ENCODE peak calls at places on chromosomes 12 and 14, in nine cellular contexts. M, Z, R, I, C, S, D, E and K are unnamed samples.

GRCh38 chr12:93378373-93379310 is 917 bp downstream of the NUDT4 start:
- DNase-seq in M (peak), Z (peak), R (peak), I (no peak), C (no peak), S (no peak), D (peak), E (no peak), K (peak)

GRCh38 chr14:53109028-53109687 is 44.0 kb downstream of the DDHD1 start:
- DNase-seq in M (no peak), Z (no peak), R (peak), I (no peak), C (peak), S (no peak), D (peak), E (no peak), K (peak)

GRCh38 chr14:97215263-97215969 is 418.2 kb downstream of the VRK1 start:
- DNase-seq in M (no peak), Z (no peak), R (no peak), I (no peak), C (no peak), S (no peak), D (no peak), E (no peak), K (no peak)

GRCh38 chr14:51185180-51185579 is 54.9 kb upstream of the TMX1 start:
- DNase-seq in M (no peak), Z (no peak), R (no peak), I (no peak), C (no peak), S (no peak), D (no peak), E (no peak), K (peak)

GRCh38 chr14:65303185-65303901 is 109.2 kb upstream of the FUT8 start:
- DNase-seq in M (no peak), Z (no peak), R (no peak), I (no peak), C (no peak), S (no peak), D (no peak), E (no peak), K (no peak)

GRCh38 chr12:26271889-26272492 is 76.6 kb downstream of the SSPN start:
- DNase-seq in M (no peak), Z (no peak), R (no peak), I (no peak), C (peak), S (no peak), D (peak), E (no peak), K (no peak)

GRCh38 chr12:109541412-109541725 is 31.9 kb downstream of the MMAB start:
- DNase-seq in M (no peak), Z (peak), R (no peak), I (no peak), C (no peak), S (no peak), D (no peak), E (no peak), K (no peak)

GRCh38 chr12:5177731-5178130 is 134.1 kb downstream of the KCNA5 start:
- DNase-seq in M (no peak), Z (no peak), R (no peak), I (no peak), C (no peak), S (peak), D (no peak), E (no peak), K (no peak)

GRCh38 chr14:43438056-43438455 is 1069.0 kb downstream of the FSCB start:
- DNase-seq in M (no peak), Z (no peak), R (no peak), I (no peak), C (no peak), S (no peak), D (no peak), E (no peak), K (peak)

GRCh38 chr12:69036999-69037398 is 104.0 kb upstream of the CPM start:
- DNase-seq in M (no peak), Z (no peak), R (no peak), I (no peak), C (no peak), S (no peak), D (no peak), E (no peak), K (no peak)

GRCh38 chr14:34911209-34912150 is 36.3 kb upstream of the BAZ1A start:
- DNase-seq in M (no peak), Z (no peak), R (no peak), I (no peak), C (no peak), S (no peak), D (peak), E (no peak), K (no peak)

GRCh38 chr14:23950411-23951135 is 3.0 kb upstream of the DHRS4 start:
- DNase-seq in M (no peak), Z (no peak), R (no peak), I (no peak), C (no peak), S (no peak), D (no peak), E (no peak), K (no peak)

GRCh38 chr12:108666326-108666995 is 32.8 kb upstream of the SELPLG start:
- DNase-seq in M (no peak), Z (no peak), R (no peak), I (peak), C (no peak), S (no peak), D (no peak), E (no peak), K (no peak)

GRCh38 chr14:50762001-50762930 is 68.7 kb downstream of the NIN start:
- DNase-seq in M (no peak), Z (no peak), R (no peak), I (no peak), C (no peak), S (no peak), D (no peak), E (no peak), K (no peak)

GRCh38 chr12:6451348-6452244 is at the start of gene TAPBPL:
- DNase-seq in M (peak), Z (peak), R (peak), I (peak), C (peak), S (no peak), D (peak), E (no peak), K (peak)
- H3K4me3 ChIP-seq in M (peak), Z (peak), R (peak), I (peak), C (peak), S (no peak), D (peak), E (no peak), K (peak)

DNA sequence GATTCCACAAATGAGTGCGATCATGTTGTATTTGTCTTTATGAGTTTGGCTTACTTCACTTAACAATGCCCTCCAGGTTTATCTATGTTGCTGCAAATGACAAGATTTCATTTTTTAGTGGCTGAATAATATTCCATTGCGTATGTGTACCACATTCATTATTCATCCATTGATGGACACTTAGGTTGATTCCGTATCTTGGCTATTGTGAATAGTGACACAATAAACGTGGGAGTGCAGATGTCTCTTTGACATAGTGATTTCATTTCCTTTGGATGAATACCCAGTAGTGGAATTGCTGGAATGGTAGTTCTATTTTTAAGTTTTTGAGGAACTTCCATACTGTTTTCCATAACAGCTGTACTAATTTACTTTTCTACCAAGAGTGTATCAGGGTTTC is 23.5 kb downstream of the AKAP6 start:
- DNase-seq in M (no peak), Z (no peak), R (no peak), I (no peak), C (no peak), S (no peak), D (no peak), E (no peak), K (no peak)
- TF ChIP-seq MAX in M (no peak), Z (no peak), R (no peak), I (no peak), C (no peak), S (no peak), D (no peak), E (no peak), K (no peak)

GRCh38 chr14:67567654-67568053 is 32.4 kb downstream of the PIGH start:
- DNase-seq in M (no peak), Z (no peak), R (no peak), I (no peak), C (no peak), S (no peak), D (no peak), E (no peak), K (no peak)

GRCh38 chr14:67569011-67569650 is 30.9 kb downstream of the PIGH start:
- DNase-seq in M (no peak), Z (no peak), R (no peak), I (no peak), C (no peak), S (no peak), D (no peak), E (no peak), K (peak)

GRCh38 chr14:67564236-67564635 is 31.1 kb downstream of the PLEKHH1 start:
- DNase-seq in M (no peak), Z (no peak), R (no peak), I (no peak), C (no peak), S (no peak), D (no peak), E (no peak), K (no peak)

GRCh38 chr14:67569651-67570290 is 30.3 kb downstream of the PIGH start:
- DNase-seq in M (no peak), Z (no peak), R (no peak), I (no peak), C (no peak), S (no peak), D (no peak), E (no peak), K (no peak)

DNA sequence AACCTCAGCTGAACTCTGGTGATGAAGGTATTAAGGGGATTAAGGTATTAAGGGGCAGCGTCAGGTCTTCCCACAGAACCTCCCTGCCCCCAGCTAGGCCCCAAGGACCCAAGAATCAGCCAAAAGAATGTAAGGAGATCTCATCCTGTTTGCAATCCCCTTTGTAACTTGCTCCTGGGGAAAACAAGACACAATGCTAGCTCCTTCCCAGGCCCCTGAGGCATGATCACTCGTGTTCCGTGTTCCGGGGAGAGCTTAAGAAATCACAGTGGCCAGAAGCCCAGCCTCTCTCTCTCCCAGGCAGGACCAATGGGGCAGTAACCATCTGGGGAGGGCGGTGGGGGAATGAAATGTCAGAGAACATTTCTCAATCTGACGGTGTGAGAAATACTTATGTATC is 33.2 kb downstream of the PIGH start:
- DNase-seq in M (no peak), Z (no peak), R (no peak), I (no peak), C (no peak), S (no peak), D (no peak), E (no peak), K (no peak)
- TF ChIP-seq CTCF in M (no peak), Z (no peak), R (no peak), I (no peak), C (no peak), S (no peak), D (no peak), E (no peak), K (no peak)

GRCh38 chr14:22526210-22526609 is 62.8 kb downstream of the DAD1 start:
- DNase-seq in M (no peak), Z (no peak), R (no peak), I (no peak), C (no peak), S (no peak), D (no peak), E (no peak), K (no peak)

GRCh38 chr14:22526744-22527143 is 62.3 kb downstream of the DAD1 start:
- DNase-seq in M (no peak), Z (no peak), R (no peak), I (no peak), C (no peak), S (no peak), D (no peak), E (no peak), K (no peak)

GRCh38 chr14:22523283-22523682 is 65.7 kb downstream of the DAD1 start:
- DNase-seq in M (no peak), Z (no peak), R (no peak), I (no peak), C (no peak), S (no peak), D (no peak), E (no peak), K (no peak)

GRCh38 chr14:22524105-22524783 is 64.8 kb downstream of the DAD1 start:
- DNase-seq in M (no peak), Z (no peak), R (no peak), I (no peak), C (no peak), S (no peak), D (no peak), E (no peak), K (no peak)

DNA sequence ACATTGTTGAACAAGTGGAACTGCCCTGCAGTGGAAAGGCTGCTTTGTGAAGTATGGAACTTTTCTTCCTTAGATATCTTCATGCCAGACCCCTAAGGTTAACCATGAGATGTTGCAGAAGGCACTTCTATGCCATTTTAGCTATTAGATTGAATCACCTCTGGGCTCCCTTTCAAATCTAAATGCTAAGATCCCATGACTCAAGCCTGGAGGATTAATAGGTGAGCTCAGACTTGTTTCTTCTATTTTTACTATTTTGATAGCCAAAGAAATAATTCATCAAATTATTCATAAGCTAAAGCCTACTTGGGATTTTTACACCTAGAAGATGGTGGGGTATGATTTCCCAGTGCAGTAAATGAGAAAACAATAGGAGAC is 64.3 kb downstream of the DAD1 start:
- DNase-seq in M (no peak), Z (no peak), R (no peak), I (no peak), C (no peak), S (no peak), D (no peak), E (no peak), K (no peak)
- H3K4me3 ChIP-seq in M (no peak), Z (no peak), R (no peak), I (no peak), C (no peak), S (no peak), D (no peak), E (no peak), K (no peak)

DNA sequence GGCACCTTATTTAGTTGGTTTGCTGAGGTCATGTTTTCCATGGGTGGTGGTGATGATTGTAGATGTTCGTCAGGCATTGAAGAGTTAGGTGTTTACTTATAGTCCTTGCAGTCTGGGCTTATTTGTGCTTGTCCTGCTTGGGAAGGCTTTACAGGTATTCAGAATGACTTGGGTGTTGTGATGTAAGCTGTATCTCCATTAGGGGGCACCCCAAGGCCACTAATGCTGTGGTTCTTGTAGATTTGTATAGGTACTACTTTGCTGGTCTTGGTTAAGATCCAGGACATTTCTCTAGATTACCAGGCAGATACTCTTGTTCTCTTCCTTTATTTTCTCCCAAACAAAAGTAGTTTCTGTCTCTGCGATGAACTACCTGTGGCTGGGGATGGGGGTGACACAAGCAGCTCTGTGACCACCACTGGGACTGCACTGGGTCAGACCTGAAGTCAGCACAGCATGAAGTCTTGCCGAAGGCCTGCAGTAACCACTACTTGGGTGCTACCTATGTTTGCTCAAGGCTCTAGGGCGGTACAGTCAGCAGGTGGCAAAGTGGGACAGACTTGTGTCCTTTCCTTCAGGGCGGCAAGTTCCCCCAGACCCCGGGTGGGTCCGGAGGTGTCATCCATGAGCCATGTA is 35.8 kb upstream of the FBXO33 start:
- DNase-seq in M (no peak), Z (no peak), R (no peak), I (peak), C (no peak), S (peak), D (peak), E (peak), K (peak)
- TF ChIP-seq MAX in M (no peak), Z (no peak), R (no peak), I (no peak), C (no peak), S (no peak), D (no peak), E (no peak), K (no peak)

DNA sequence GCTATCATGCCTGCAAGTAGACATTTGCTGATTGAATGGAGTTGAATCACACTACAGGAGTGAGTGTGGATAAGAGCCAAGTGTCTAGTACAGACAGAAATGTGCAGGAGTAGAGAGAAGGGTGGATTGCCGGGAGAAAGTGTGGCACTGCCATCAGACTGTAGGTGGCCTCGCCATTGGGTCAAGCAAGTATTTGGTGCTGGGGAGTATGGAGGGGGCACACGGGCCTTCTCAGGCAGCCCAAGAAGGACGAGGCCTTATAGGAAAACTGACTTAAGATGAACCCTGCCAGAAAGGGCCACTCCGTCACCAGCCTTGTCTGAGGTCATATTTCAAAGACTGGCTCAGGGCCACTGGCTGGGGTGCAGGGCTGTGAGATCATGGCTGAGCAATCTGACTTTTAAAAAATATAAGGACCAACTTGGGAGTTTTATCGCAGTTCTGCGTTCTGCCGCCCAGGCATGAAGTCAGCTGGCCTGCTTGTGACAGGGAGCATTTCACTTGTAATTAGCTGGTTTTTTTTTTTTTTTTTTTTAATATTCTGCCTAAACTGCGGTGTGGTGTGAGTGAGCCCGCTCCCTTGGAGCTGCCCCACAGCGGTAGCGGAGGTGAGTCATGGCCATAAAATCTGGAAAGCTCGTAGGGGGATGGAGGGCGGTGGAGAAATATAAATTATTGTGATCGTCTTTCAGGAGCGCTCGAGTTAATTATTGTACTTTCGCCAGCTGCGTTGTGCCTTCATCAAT is 231.7 kb downstream of the C12orf75 start:
- DNase-seq in M (peak), Z (no peak), R (no peak), I (no peak), C (no peak), S (peak), D (peak), E (no peak), K (no peak)
- TF ChIP-seq CTCF in M (no peak), Z (peak), R (no peak), I (no peak), C (no peak), S (no peak), D (no peak), E (peak), K (no peak)

DNA sequence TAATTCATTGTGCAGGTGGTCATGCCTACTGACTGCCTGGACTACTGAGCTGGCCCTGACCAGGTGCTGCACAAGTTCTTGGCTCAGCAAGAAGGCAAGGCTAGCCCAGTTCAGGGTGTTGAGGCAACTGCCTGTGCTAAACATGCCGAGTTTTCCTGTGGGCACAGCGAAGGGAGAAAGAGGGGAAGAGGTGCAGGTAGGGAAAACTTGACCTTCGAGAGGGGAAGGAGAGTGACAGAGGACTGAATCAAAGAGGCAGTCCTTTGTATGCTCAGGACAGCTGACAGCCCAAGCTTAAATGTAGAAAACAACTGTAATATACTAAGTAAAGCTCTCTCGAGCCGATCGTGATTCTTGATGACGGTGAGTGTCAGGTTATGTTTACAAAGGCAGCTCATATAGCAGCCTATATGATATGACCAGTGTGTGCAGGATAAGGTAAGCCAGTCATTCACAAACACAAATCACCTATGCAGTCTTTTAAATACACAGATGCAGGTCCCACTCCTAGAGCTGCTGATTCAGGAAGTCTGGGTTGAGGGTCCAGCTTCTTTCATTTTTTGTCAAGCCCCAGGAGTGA is 2.6 kb downstream of the IRAK3 start:
- DNase-seq in M (no peak), Z (no peak), R (no peak), I (no peak), C (no peak), S (no peak), D (no peak), E (no peak), K (no peak)
- H3K4me3 ChIP-seq in M (no peak), Z (no peak), R (no peak), I (no peak), C (peak), S (no peak), D (no peak), E (no peak), K (peak)

DNA sequence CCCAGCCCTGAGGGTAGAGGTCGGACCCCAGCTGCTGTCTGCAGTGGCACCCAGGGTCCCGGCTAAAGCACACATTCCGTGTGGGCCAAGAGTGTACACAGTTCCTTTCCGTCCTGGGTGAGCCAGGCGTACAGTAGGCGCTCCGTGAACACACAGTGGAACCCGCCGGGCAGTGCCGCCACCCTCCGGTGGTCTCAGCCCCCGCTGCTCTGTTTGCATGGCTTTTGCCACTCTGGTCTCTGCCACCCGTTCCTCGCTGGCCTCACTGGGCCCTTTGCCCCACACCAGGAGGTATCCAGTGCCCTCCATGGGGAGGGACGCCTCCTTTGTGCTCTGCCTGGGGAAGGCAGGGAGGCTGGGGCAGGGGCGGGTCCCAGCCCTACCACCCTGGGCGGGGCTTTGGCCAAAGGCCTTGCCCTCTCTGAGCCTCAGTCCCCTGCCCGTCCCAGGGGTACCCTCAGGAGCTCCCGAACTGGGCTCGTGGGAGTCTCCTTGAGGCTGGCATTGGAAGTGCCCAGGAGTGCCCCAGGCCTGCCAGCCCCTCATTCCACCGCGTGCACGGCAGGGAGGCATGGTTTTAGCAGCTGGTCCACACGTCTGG is 13.0 kb downstream of the TRMT61A start:
- DNase-seq in M (no peak), Z (no peak), R (no peak), I (no peak), C (no peak), S (no peak), D (no peak), E (no peak), K (no peak)
- TF ChIP-seq MAX in M (no peak), Z (no peak), R (no peak), I (no peak), C (no peak), S (no peak), D (no peak), E (no peak), K (no peak)

GRCh38 chr12:7060353-7060954 is at the start of gene C1S:
- DNase-seq in M (peak), Z (peak), R (peak), I (peak), C (no peak), S (no peak), D (peak), E (peak), K (no peak)
- TF ChIP-seq CTCF in M (peak), Z (peak), R (peak), I (peak), C (no peak), S (peak), D (no peak), E (peak), K (no peak)